ENCODE peak calls at places on chromosome 19, in ten cellular contexts. One of them, this sample, is unnamed.

GRCh38 chr19:10604460-10604980 is 17.4 kb upstream of the AP1M2 start:
- DNase-seq in stimulated activated CD8-positive, alpha-beta memory T cell treated with anti-CD3 and anti-CD28 coated beads, Interleukin-15, amount 100 ng/mL, for 24 hours: no peak
- DNase-seq in RPMI8226: no peak
- DNase-seq in dermis blood vessel endothelial cell: peak
- DNase-seq in stimulated activated CD4-positive, alpha-beta T cell treated with anti-CD3 and anti-CD28 coated beads, Interleukin-12 subunit alpha, Interleukin-12 subunit beta, amount 100 ng/mL, for 24 hours: no peak
- DNase-seq in ELR: peak
- DNase-seq in fibroblast of mammary gland: no peak
- DNase-seq in left lung: peak
- DNase-seq in T-helper 1 cell: no peak
- DNase-seq in fibroblast of lung: no peak
- DNase-seq in this sample: no peak

GRCh38 chr19:15399635-15400034 is 19.2 kb downstream of the AKAP8L start:
- DNase-seq in stimulated activated CD8-positive, alpha-beta memory T cell treated with anti-CD3 and anti-CD28 coated beads, Interleukin-15, amount 100 ng/mL, for 24 hours: no peak
- DNase-seq in RPMI8226: no peak
- DNase-seq in dermis blood vessel endothelial cell: no peak
- DNase-seq in stimulated activated CD4-positive, alpha-beta T cell treated with anti-CD3 and anti-CD28 coated beads, Interleukin-12 subunit alpha, Interleukin-12 subunit beta, amount 100 ng/mL, for 24 hours: no peak
- DNase-seq in ELR: no peak
- DNase-seq in fibroblast of mammary gland: no peak
- DNase-seq in left lung: no peak
- DNase-seq in T-helper 1 cell: no peak
- DNase-seq in fibroblast of lung: no peak
- DNase-seq in this sample: no peak

GRCh38 chr19:48967346-48968178 is 2.5 kb downstream of the FTL start:
- DNase-seq in stimulated activated CD8-positive, alpha-beta memory T cell treated with anti-CD3 and anti-CD28 coated beads, Interleukin-15, amount 100 ng/mL, for 24 hours: no peak
- DNase-seq in RPMI8226: peak
- DNase-seq in dermis blood vessel endothelial cell: no peak
- DNase-seq in stimulated activated CD4-positive, alpha-beta T cell treated with anti-CD3 and anti-CD28 coated beads, Interleukin-12 subunit alpha, Interleukin-12 subunit beta, amount 100 ng/mL, for 24 hours: no peak
- DNase-seq in ELR: peak
- DNase-seq in fibroblast of mammary gland: peak
- DNase-seq in left lung: peak
- DNase-seq in T-helper 1 cell: no peak
- DNase-seq in fibroblast of lung: peak
- DNase-seq in this sample: no peak

GRCh38 chr19:19538767-19539166 is 702 bp downstream of the CILP2 start:
- DNase-seq in stimulated activated CD8-positive, alpha-beta memory T cell treated with anti-CD3 and anti-CD28 coated beads, Interleukin-15, amount 100 ng/mL, for 24 hours: no peak
- DNase-seq in RPMI8226: no peak
- DNase-seq in dermis blood vessel endothelial cell: no peak
- DNase-seq in stimulated activated CD4-positive, alpha-beta T cell treated with anti-CD3 and anti-CD28 coated beads, Interleukin-12 subunit alpha, Interleukin-12 subunit beta, amount 100 ng/mL, for 24 hours: no peak
- DNase-seq in ELR: no peak
- DNase-seq in fibroblast of mammary gland: no peak
- DNase-seq in left lung: no peak
- DNase-seq in T-helper 1 cell: no peak
- DNase-seq in fibroblast of lung: no peak
- DNase-seq in this sample: no peak

GRCh38 chr19:53112286-53112685 is 9.1 kb upstream of the ZNF160 start:
- DNase-seq in stimulated activated CD8-positive, alpha-beta memory T cell treated with anti-CD3 and anti-CD28 coated beads, Interleukin-15, amount 100 ng/mL, for 24 hours: no peak
- DNase-seq in RPMI8226: no peak
- DNase-seq in dermis blood vessel endothelial cell: peak
- DNase-seq in stimulated activated CD4-positive, alpha-beta T cell treated with anti-CD3 and anti-CD28 coated beads, Interleukin-12 subunit alpha, Interleukin-12 subunit beta, amount 100 ng/mL, for 24 hours: no peak
- DNase-seq in ELR: peak
- DNase-seq in fibroblast of mammary gland: no peak
- DNase-seq in left lung: no peak
- DNase-seq in T-helper 1 cell: no peak
- DNase-seq in fibroblast of lung: peak
- DNase-seq in this sample: no peak

GRCh38 chr19:15107056-15108010 is at the start of gene SYDE1:
- DNase-seq in stimulated activated CD8-positive, alpha-beta memory T cell treated with anti-CD3 and anti-CD28 coated beads, Interleukin-15, amount 100 ng/mL, for 24 hours: no peak
- DNase-seq in RPMI8226: no peak
- DNase-seq in dermis blood vessel endothelial cell: peak
- DNase-seq in stimulated activated CD4-positive, alpha-beta T cell treated with anti-CD3 and anti-CD28 coated beads, Interleukin-12 subunit alpha, Interleukin-12 subunit beta, amount 100 ng/mL, for 24 hours: no peak
- DNase-seq in ELR: peak
- DNase-seq in fibroblast of mammary gland: peak
- DNase-seq in left lung: no peak
- DNase-seq in T-helper 1 cell: no peak
- DNase-seq in fibroblast of lung: peak
- DNase-seq in this sample: no peak

GRCh38 chr19:38917921-38918491 is 6.0 kb upstream of the CCER2 start:
- DNase-seq in stimulated activated CD8-positive, alpha-beta memory T cell treated with anti-CD3 and anti-CD28 coated beads, Interleukin-15, amount 100 ng/mL, for 24 hours: no peak
- DNase-seq in RPMI8226: peak
- DNase-seq in dermis blood vessel endothelial cell: peak
- DNase-seq in stimulated activated CD4-positive, alpha-beta T cell treated with anti-CD3 and anti-CD28 coated beads, Interleukin-12 subunit alpha, Interleukin-12 subunit beta, amount 100 ng/mL, for 24 hours: no peak
- DNase-seq in ELR: peak
- DNase-seq in fibroblast of mammary gland: peak
- DNase-seq in left lung: no peak
- DNase-seq in T-helper 1 cell: no peak
- DNase-seq in fibroblast of lung: no peak
- DNase-seq in this sample: no peak

GRCh38 chr19:41531438-41532311 is 44.3 kb upstream of the CEACAM21 start:
- DNase-seq in stimulated activated CD8-positive, alpha-beta memory T cell treated with anti-CD3 and anti-CD28 coated beads, Interleukin-15, amount 100 ng/mL, for 24 hours: no peak
- DNase-seq in RPMI8226: peak
- DNase-seq in dermis blood vessel endothelial cell: peak
- DNase-seq in stimulated activated CD4-positive, alpha-beta T cell treated with anti-CD3 and anti-CD28 coated beads, Interleukin-12 subunit alpha, Interleukin-12 subunit beta, amount 100 ng/mL, for 24 hours: peak
- DNase-seq in ELR: peak
- DNase-seq in fibroblast of mammary gland: peak
- DNase-seq in left lung: peak
- DNase-seq in T-helper 1 cell: peak
- DNase-seq in fibroblast of lung: peak
- DNase-seq in this sample: peak

GRCh38 chr19:15538774-15539173 is 30.4 kb downstream of the CYP4F22 start:
- DNase-seq in stimulated activated CD8-positive, alpha-beta memory T cell treated with anti-CD3 and anti-CD28 coated beads, Interleukin-15, amount 100 ng/mL, for 24 hours: no peak
- DNase-seq in RPMI8226: peak
- DNase-seq in dermis blood vessel endothelial cell: peak
- DNase-seq in stimulated activated CD4-positive, alpha-beta T cell treated with anti-CD3 and anti-CD28 coated beads, Interleukin-12 subunit alpha, Interleukin-12 subunit beta, amount 100 ng/mL, for 24 hours: no peak
- DNase-seq in ELR: no peak
- DNase-seq in fibroblast of mammary gland: no peak
- DNase-seq in left lung: no peak
- DNase-seq in T-helper 1 cell: no peak
- DNase-seq in fibroblast of lung: no peak
- DNase-seq in this sample: no peak

GRCh38 chr19:33686687-33687541 is 65.2 kb downstream of the CHST8 start:
- DNase-seq in stimulated activated CD8-positive, alpha-beta memory T cell treated with anti-CD3 and anti-CD28 coated beads, Interleukin-15, amount 100 ng/mL, for 24 hours: no peak
- DNase-seq in RPMI8226: no peak
- DNase-seq in dermis blood vessel endothelial cell: no peak
- DNase-seq in stimulated activated CD4-positive, alpha-beta T cell treated with anti-CD3 and anti-CD28 coated beads, Interleukin-12 subunit alpha, Interleukin-12 subunit beta, amount 100 ng/mL, for 24 hours: no peak
- DNase-seq in ELR: no peak
- DNase-seq in fibroblast of mammary gland: no peak
- DNase-seq in left lung: no peak
- DNase-seq in T-helper 1 cell: no peak
- DNase-seq in fibroblast of lung: no peak
- DNase-seq in this sample: no peak

This sample was measured in NCI-H1930.